ENCODE peak calls at places on chromosomes 13 and 19, in seven cellular contexts. One of them, this sample, is unnamed.
A peak's percentile ranks its signal among the peaks of the same experiment; 100 is the strongest.

GRCh38 chr19:43779147-43779819 is 1.5 kb downstream of the KCNN4 start:
- DNase-seq in nephron progenitor cell: no peak
- DNase-seq in naive thymus-derived CD4-positive, alpha-beta T cell: no peak
- DNase-seq in iPS-NIHi11: no peak
- DNase-seq in activated T-helper 9 cell treated with anti-CD3 and anti-CD28 coated beads, Interleukin-2, amount 50 U/mL, for 16 hours: no peak
- DNase-seq in neural crest cell: no peak
- DNase-seq in NAMALWA: no peak
- DNase-seq in this sample: no peak

GRCh38 chr13:71704650-71705049 is 162.4 kb downstream of the DACH1 start:
- DNase-seq in nephron progenitor cell: no peak
- DNase-seq in neural crest cell: no peak
- DNase-seq in activated T-helper 9 cell treated with anti-CD3 and anti-CD28 coated beads, Interleukin-2, amount 50 U/mL, for 16 hours: no peak
- DNase-seq in naive thymus-derived CD4-positive, alpha-beta T cell: no peak
- DNase-seq in NAMALWA: no peak
- DNase-seq in iPS-NIHi11: no peak
- DNase-seq in this sample: peak; percentile 20

GRCh38 chr19:510606-511100 is 3.4 kb downstream of the TPGS1 start:
- DNase-seq in naive thymus-derived CD4-positive, alpha-beta T cell: peak; percentile 95
- DNase-seq in iPS-NIHi11: peak; percentile 78
- DNase-seq in nephron progenitor cell: peak; percentile 94
- DNase-seq in neural crest cell: peak; percentile 97
- DNase-seq in NAMALWA: peak; percentile 96
- DNase-seq in activated T-helper 9 cell treated with anti-CD3 and anti-CD28 coated beads, Interleukin-2, amount 50 U/mL, for 16 hours: peak; percentile 87
- DNase-seq in this sample: peak; percentile 92

GRCh38 chr19:17332677-17333581 is 1.7 kb downstream of the ANO8 start:
- DNase-seq in naive thymus-derived CD4-positive, alpha-beta T cell: no peak
- DNase-seq in activated T-helper 9 cell treated with anti-CD3 and anti-CD28 coated beads, Interleukin-2, amount 50 U/mL, for 16 hours: no peak
- DNase-seq in neural crest cell: no peak
- DNase-seq in nephron progenitor cell: peak; percentile 59
- DNase-seq in iPS-NIHi11: peak; percentile 74
- DNase-seq in NAMALWA: peak; percentile 99
- DNase-seq in this sample: peak; percentile 49

GRCh38 chr13:41017744-41018582 is 1.2 kb downstream of the ELF1 start:
- DNase-seq in iPS-NIHi11: no peak
- DNase-seq in nephron progenitor cell: no peak
- DNase-seq in NAMALWA: peak; percentile 65
- DNase-seq in neural crest cell: no peak
- DNase-seq in naive thymus-derived CD4-positive, alpha-beta T cell: no peak
- DNase-seq in activated T-helper 9 cell treated with anti-CD3 and anti-CD28 coated beads, Interleukin-2, amount 50 U/mL, for 16 hours: no peak
- DNase-seq in this sample: no peak

GRCh38 chr19:17420267-17420924 is 549 bp downstream of the MVB12A start:
- DNase-seq in naive thymus-derived CD4-positive, alpha-beta T cell: peak; percentile 50
- DNase-seq in iPS-NIHi11: peak; percentile 63
- DNase-seq in NAMALWA: no peak
- DNase-seq in neural crest cell: peak; percentile 22
- DNase-seq in activated T-helper 9 cell treated with anti-CD3 and anti-CD28 coated beads, Interleukin-2, amount 50 U/mL, for 16 hours: no peak
- DNase-seq in nephron progenitor cell: peak; percentile 55
- DNase-seq in this sample: no peak

GRCh38 chr19:1269478-1270167 is 491 bp downstream of the CIRBP start:
- DNase-seq in iPS-NIHi11: peak; percentile 82
- DNase-seq in activated T-helper 9 cell treated with anti-CD3 and anti-CD28 coated beads, Interleukin-2, amount 50 U/mL, for 16 hours: peak; percentile 79
- DNase-seq in NAMALWA: peak; percentile 88
- DNase-seq in naive thymus-derived CD4-positive, alpha-beta T cell: peak; percentile 93
- DNase-seq in neural crest cell: peak; percentile 82
- DNase-seq in nephron progenitor cell: peak; percentile 86
- DNase-seq in this sample: peak; percentile 91

GRCh38 chr19:40803857-40804782 is 5.1 kb downstream of the EGLN2 start:
- DNase-seq in naive thymus-derived CD4-positive, alpha-beta T cell: peak; percentile 48
- DNase-seq in neural crest cell: no peak
- DNase-seq in activated T-helper 9 cell treated with anti-CD3 and anti-CD28 coated beads, Interleukin-2, amount 50 U/mL, for 16 hours: no peak
- DNase-seq in nephron progenitor cell: no peak
- DNase-seq in iPS-NIHi11: no peak
- DNase-seq in NAMALWA: peak; percentile 51
- DNase-seq in this sample: no peak

GRCh38 chr13:66076417-66076816 is 1153.7 kb downstream of the PCDH9 start:
- DNase-seq in naive thymus-derived CD4-positive, alpha-beta T cell: no peak
- DNase-seq in NAMALWA: no peak
- DNase-seq in activated T-helper 9 cell treated with anti-CD3 and anti-CD28 coated beads, Interleukin-2, amount 50 U/mL, for 16 hours: no peak
- DNase-seq in neural crest cell: no peak
- DNase-seq in nephron progenitor cell: no peak
- DNase-seq in iPS-NIHi11: no peak
- DNase-seq in this sample: peak; percentile 50

GRCh38 chr19:56740478-56740877 is 68.9 kb upstream of the ZNF835 start:
- DNase-seq in activated T-helper 9 cell treated with anti-CD3 and anti-CD28 coated beads, Interleukin-2, amount 50 U/mL, for 16 hours: no peak
- DNase-seq in neural crest cell: no peak
- DNase-seq in iPS-NIHi11: no peak
- DNase-seq in NAMALWA: no peak
- DNase-seq in naive thymus-derived CD4-positive, alpha-beta T cell: no peak
- DNase-seq in nephron progenitor cell: no peak
- DNase-seq in this sample: no peak

GRCh38 chr19:39318071-39318470 is 2.6 kb downstream of the LRFN1 start:
- DNase-seq in NAMALWA: no peak
- DNase-seq in activated T-helper 9 cell treated with anti-CD3 and anti-CD28 coated beads, Interleukin-2, amount 50 U/mL, for 16 hours: no peak
- DNase-seq in neural crest cell: no peak
- DNase-seq in iPS-NIHi11: no peak
- DNase-seq in naive thymus-derived CD4-positive, alpha-beta T cell: no peak
- DNase-seq in nephron progenitor cell: no peak
- DNase-seq in this sample: no peak

GRCh38 chr13:60431108-60431700 is 34.2 kb downstream of the TDRD3 start:
- DNase-seq in activated T-helper 9 cell treated with anti-CD3 and anti-CD28 coated beads, Interleukin-2, amount 50 U/mL, for 16 hours: no peak
- DNase-seq in nephron progenitor cell: peak; percentile 3
- DNase-seq in iPS-NIHi11: peak; percentile 28
- DNase-seq in NAMALWA: peak; percentile 88
- DNase-seq in neural crest cell: no peak
- DNase-seq in naive thymus-derived CD4-positive, alpha-beta T cell: no peak
- DNase-seq in this sample: peak; percentile 83

GRCh38 chr19:48799358-48800300 is 11.2 kb downstream of the BCAT2 start:
- DNase-seq in nephron progenitor cell: no peak
- DNase-seq in neural crest cell: no peak
- DNase-seq in iPS-NIHi11: peak; percentile 7
- DNase-seq in activated T-helper 9 cell treated with anti-CD3 and anti-CD28 coated beads, Interleukin-2, amount 50 U/mL, for 16 hours: no peak
- DNase-seq in NAMALWA: no peak
- DNase-seq in naive thymus-derived CD4-positive, alpha-beta T cell: no peak
- DNase-seq in this sample: no peak

GRCh38 chr13:91655731-91656130 is 257.3 kb downstream of the GPC5 start:
- DNase-seq in neural crest cell: no peak
- DNase-seq in activated T-helper 9 cell treated with anti-CD3 and anti-CD28 coated beads, Interleukin-2, amount 50 U/mL, for 16 hours: no peak
- DNase-seq in nephron progenitor cell: no peak
- DNase-seq in NAMALWA: no peak
- DNase-seq in iPS-NIHi11: no peak
- DNase-seq in naive thymus-derived CD4-positive, alpha-beta T cell: no peak
- DNase-seq in this sample: no peak

GRCh38 chr13:44440046-44440608 is 66.5 kb downstream of the SERP2 start:
- DNase-seq in iPS-NIHi11: no peak
- DNase-seq in naive thymus-derived CD4-positive, alpha-beta T cell: no peak
- DNase-seq in neural crest cell: no peak
- DNase-seq in activated T-helper 9 cell treated with anti-CD3 and anti-CD28 coated beads, Interleukin-2, amount 50 U/mL, for 16 hours: no peak
- DNase-seq in NAMALWA: no peak
- DNase-seq in nephron progenitor cell: no peak
- DNase-seq in this sample: no peak

GRCh38 chr19:31408460-31409124 is 59.4 kb upstream of the TSHZ3 start:
- DNase-seq in naive thymus-derived CD4-positive, alpha-beta T cell: no peak
- DNase-seq in iPS-NIHi11: no peak
- DNase-seq in neural crest cell: no peak
- DNase-seq in activated T-helper 9 cell treated with anti-CD3 and anti-CD28 coated beads, Interleukin-2, amount 50 U/mL, for 16 hours: no peak
- DNase-seq in NAMALWA: no peak
- DNase-seq in nephron progenitor cell: no peak
- DNase-seq in this sample: peak; percentile 98

GRCh38 chr13:24679686-24680085 is 522 bp upstream of the ATP12A start:
- DNase-seq in naive thymus-derived CD4-positive, alpha-beta T cell: no peak
- DNase-seq in activated T-helper 9 cell treated with anti-CD3 and anti-CD28 coated beads, Interleukin-2, amount 50 U/mL, for 16 hours: no peak
- DNase-seq in neural crest cell: no peak
- DNase-seq in nephron progenitor cell: no peak
- DNase-seq in iPS-NIHi11: no peak
- DNase-seq in NAMALWA: no peak
- DNase-seq in this sample: no peak

GRCh38 chr13:88377852-88378251 is 706.7 kb downstream of the SLITRK5 start:
- DNase-seq in nephron progenitor cell: no peak
- DNase-seq in NAMALWA: no peak
- DNase-seq in activated T-helper 9 cell treated with anti-CD3 and anti-CD28 coated beads, Interleukin-2, amount 50 U/mL, for 16 hours: no peak
- DNase-seq in iPS-NIHi11: no peak
- DNase-seq in naive thymus-derived CD4-positive, alpha-beta T cell: no peak
- DNase-seq in neural crest cell: no peak
- DNase-seq in this sample: no peak

GRCh38 chr13:39401091-39401647 is 201.8 kb downstream of the LHFPL6 start:
- DNase-seq in naive thymus-derived CD4-positive, alpha-beta T cell: no peak
- DNase-seq in nephron progenitor cell: no peak
- DNase-seq in NAMALWA: no peak
- DNase-seq in iPS-NIHi11: no peak
- DNase-seq in activated T-helper 9 cell treated with anti-CD3 and anti-CD28 coated beads, Interleukin-2, amount 50 U/mL, for 16 hours: no peak
- DNase-seq in neural crest cell: no peak
- DNase-seq in this sample: no peak

GRCh38 chr13:80551650-80552497 is 210.9 kb upstream of the SPRY2 start:
- DNase-seq in naive thymus-derived CD4-positive, alpha-beta T cell: no peak
- DNase-seq in nephron progenitor cell: no peak
- DNase-seq in iPS-NIHi11: no peak
- DNase-seq in NAMALWA: no peak
- DNase-seq in neural crest cell: no peak
- DNase-seq in activated T-helper 9 cell treated with anti-CD3 and anti-CD28 coated beads, Interleukin-2, amount 50 U/mL, for 16 hours: no peak
- DNase-seq in this sample: no peak

GRCh38 chr13:79659161-79659560 is 178.2 kb downstream of the NDFIP2 start:
- DNase-seq in iPS-NIHi11: peak; percentile 17
- DNase-seq in neural crest cell: peak; percentile 8
- DNase-seq in activated T-helper 9 cell treated with anti-CD3 and anti-CD28 coated beads, Interleukin-2, amount 50 U/mL, for 16 hours: no peak
- DNase-seq in NAMALWA: no peak
- DNase-seq in naive thymus-derived CD4-positive, alpha-beta T cell: no peak
- DNase-seq in nephron progenitor cell: no peak
- DNase-seq in this sample: peak; percentile 87

GRCh38 chr13:48660356-48661076 is 6.8 kb downstream of the CYSLTR2 start:
- DNase-seq in activated T-helper 9 cell treated with anti-CD3 and anti-CD28 coated beads, Interleukin-2, amount 50 U/mL, for 16 hours: no peak
- DNase-seq in NAMALWA: no peak
- DNase-seq in naive thymus-derived CD4-positive, alpha-beta T cell: no peak
- DNase-seq in neural crest cell: no peak
- DNase-seq in iPS-NIHi11: no peak
- DNase-seq in nephron progenitor cell: no peak
- DNase-seq in this sample: no peak

GRCh38 chr19:13530720-13531119 is 24.4 kb upstream of the CACNA1A start:
- DNase-seq in NAMALWA: no peak
- DNase-seq in iPS-NIHi11: no peak
- DNase-seq in nephron progenitor cell: no peak
- DNase-seq in neural crest cell: no peak
- DNase-seq in naive thymus-derived CD4-positive, alpha-beta T cell: no peak
- DNase-seq in activated T-helper 9 cell treated with anti-CD3 and anti-CD28 coated beads, Interleukin-2, amount 50 U/mL, for 16 hours: no peak
- DNase-seq in this sample: no peak

GRCh38 chr13:94710881-94711560 is 1.3 kb downstream of the SOX21 start:
- DNase-seq in activated T-helper 9 cell treated with anti-CD3 and anti-CD28 coated beads, Interleukin-2, amount 50 U/mL, for 16 hours: no peak
- DNase-seq in naive thymus-derived CD4-positive, alpha-beta T cell: no peak
- DNase-seq in iPS-NIHi11: peak; percentile 73
- DNase-seq in nephron progenitor cell: peak; percentile 60
- DNase-seq in neural crest cell: no peak
- DNase-seq in NAMALWA: no peak
- DNase-seq in this sample: no peak

GRCh38 chr19:50332014-50332263 is 2.8 kb upstream of the KCNC3 start:
- DNase-seq in naive thymus-derived CD4-positive, alpha-beta T cell: no peak
- DNase-seq in nephron progenitor cell: no peak
- DNase-seq in NAMALWA: no peak
- DNase-seq in iPS-NIHi11: no peak
- DNase-seq in activated T-helper 9 cell treated with anti-CD3 and anti-CD28 coated beads, Interleukin-2, amount 50 U/mL, for 16 hours: no peak
- DNase-seq in neural crest cell: no peak
- DNase-seq in this sample: no peak

GRCh38 chr13:111399776-111400505 is 79.5 kb downstream of the TEX29 start:
- DNase-seq in NAMALWA: no peak
- DNase-seq in neural crest cell: no peak
- DNase-seq in iPS-NIHi11: no peak
- DNase-seq in nephron progenitor cell: no peak
- DNase-seq in naive thymus-derived CD4-positive, alpha-beta T cell: no peak
- DNase-seq in activated T-helper 9 cell treated with anti-CD3 and anti-CD28 coated beads, Interleukin-2, amount 50 U/mL, for 16 hours: no peak
- DNase-seq in this sample: no peak

GRCh38 chr13:73331556-73331955 is 272.8 kb downstream of the KLF5 start:
- DNase-seq in NAMALWA: no peak
- DNase-seq in nephron progenitor cell: no peak
- DNase-seq in naive thymus-derived CD4-positive, alpha-beta T cell: no peak
- DNase-seq in iPS-NIHi11: no peak
- DNase-seq in activated T-helper 9 cell treated with anti-CD3 and anti-CD28 coated beads, Interleukin-2, amount 50 U/mL, for 16 hours: no peak
- DNase-seq in neural crest cell: no peak
- DNase-seq in this sample: no peak

GRCh38 chr19:13937479-13938360 is 497 bp downstream of the PODNL1 start:
- DNase-seq in NAMALWA: no peak
- DNase-seq in naive thymus-derived CD4-positive, alpha-beta T cell: no peak
- DNase-seq in activated T-helper 9 cell treated with anti-CD3 and anti-CD28 coated beads, Interleukin-2, amount 50 U/mL, for 16 hours: no peak
- DNase-seq in nephron progenitor cell: peak; percentile 56
- DNase-seq in neural crest cell: no peak
- DNase-seq in iPS-NIHi11: peak; percentile 44
- DNase-seq in this sample: no peak

GRCh38 chr13:51763486-51763885 is 40.5 kb downstream of the DHRS12 start:
- DNase-seq in naive thymus-derived CD4-positive, alpha-beta T cell: no peak
- DNase-seq in iPS-NIHi11: no peak
- DNase-seq in neural crest cell: no peak
- DNase-seq in NAMALWA: no peak
- DNase-seq in activated T-helper 9 cell treated with anti-CD3 and anti-CD28 coated beads, Interleukin-2, amount 50 U/mL, for 16 hours: no peak
- DNase-seq in nephron progenitor cell: no peak
- DNase-seq in this sample: no peak